ENCODE peak calls at places on chromosomes 12 and 14, in five cellular contexts. One of them, this sample, is unnamed.

GRCh38 chr14:60563113-60563512 is 54.2 kb downstream of the SIX6 start:
- DNase-seq in osteocyte: no peak
- DNase-seq in H9: no peak
- DNase-seq in tibial artery: no peak
- DNase-seq in thoracic aorta: no peak
- DNase-seq in this sample: peak

GRCh38 chr14:100575266-100575995 is 11.8 kb downstream of the BEGAIN start:
- DNase-seq in H9: no peak
- DNase-seq in osteocyte: no peak
- DNase-seq in tibial artery: no peak
- DNase-seq in thoracic aorta: no peak
- DNase-seq in this sample: no peak

GRCh38 chr12:49636979-49637378 is 13.6 kb downstream of the PRPF40B start:
- DNase-seq in thoracic aorta: no peak
- DNase-seq in H9: peak
- DNase-seq in tibial artery: peak
- DNase-seq in osteocyte: peak
- DNase-seq in this sample: peak

GRCh38 chr12:115828151-115828550 is 449.3 kb downstream of the MED13L start:
- DNase-seq in osteocyte: no peak
- DNase-seq in thoracic aorta: no peak
- DNase-seq in H9: no peak
- DNase-seq in tibial artery: no peak
- DNase-seq in this sample: no peak

GRCh38 chr12:130115646-130116045 is 46.6 kb upstream of the FZD10 start:
- DNase-seq in tibial artery: no peak
- DNase-seq in thoracic aorta: no peak
- DNase-seq in H9: no peak
- DNase-seq in osteocyte: no peak
- DNase-seq in this sample: no peak

GRCh38 chr14:105015242-105015641 is 5.6 kb downstream of the CDCA4 start:
- DNase-seq in thoracic aorta: no peak
- DNase-seq in osteocyte: no peak
- DNase-seq in tibial artery: no peak
- DNase-seq in H9: no peak
- DNase-seq in this sample: no peak

GRCh38 chr12:132729541-132730320 is 19.1 kb downstream of the PGAM5 start:
- DNase-seq in H9: no peak
- DNase-seq in tibial artery: no peak
- DNase-seq in osteocyte: no peak
- DNase-seq in thoracic aorta: no peak
- DNase-seq in this sample: peak

GRCh38 chr12:93041416-93041815 is 112.3 kb upstream of the EEA1 start:
- DNase-seq in thoracic aorta: no peak
- DNase-seq in osteocyte: no peak
- DNase-seq in tibial artery: no peak
- DNase-seq in H9: no peak
- DNase-seq in this sample: no peak

GRCh38 chr12:49805409-49805808 is 22.8 kb downstream of the NCKAP5L start:
- DNase-seq in H9: no peak
- DNase-seq in osteocyte: no peak
- DNase-seq in tibial artery: no peak
- DNase-seq in thoracic aorta: no peak
- DNase-seq in this sample: no peak

GRCh38 chr14:74765721-74766120 is 2.6 kb downstream of the YLPM1 start:
- DNase-seq in tibial artery: no peak
- DNase-seq in thoracic aorta: no peak
- DNase-seq in H9: no peak
- DNase-seq in osteocyte: no peak
- DNase-seq in this sample: no peak

GRCh38 chr12:68260153-68260552 is 6.7 kb upstream of the IL22 start:
- DNase-seq in tibial artery: no peak
- DNase-seq in H9: no peak
- DNase-seq in thoracic aorta: no peak
- DNase-seq in osteocyte: no peak
- DNase-seq in this sample: no peak

GRCh38 chr14:56561586-56561985 is 18.0 kb upstream of the TMEM260 start:
- DNase-seq in tibial artery: no peak
- DNase-seq in osteocyte: no peak
- DNase-seq in thoracic aorta: no peak
- DNase-seq in H9: no peak
- DNase-seq in this sample: no peak

GRCh38 chr14:76647699-76648298 is 113.5 kb upstream of the VASH1 start:
- DNase-seq in H9: peak
- DNase-seq in thoracic aorta: no peak
- DNase-seq in osteocyte: no peak
- DNase-seq in tibial artery: no peak
- DNase-seq in this sample: peak

GRCh38 chr12:29241821-29242591 is 92.9 kb downstream of the FAR2 start:
- DNase-seq in thoracic aorta: no peak
- DNase-seq in H9: no peak
- DNase-seq in tibial artery: peak
- DNase-seq in osteocyte: no peak
- DNase-seq in this sample: peak

GRCh38 chr12:118436986-118437385 is 60.6 kb downstream of the SUDS3 start:
- DNase-seq in H9: no peak
- DNase-seq in tibial artery: no peak
- DNase-seq in osteocyte: no peak
- DNase-seq in thoracic aorta: no peak
- DNase-seq in this sample: peak

GRCh38 chr12:41972196-41972994 is 172.3 kb downstream of the GXYLT1 start:
- DNase-seq in tibial artery: no peak
- DNase-seq in thoracic aorta: no peak
- DNase-seq in osteocyte: no peak
- DNase-seq in H9: no peak
- DNase-seq in this sample: no peak

GRCh38 chr12:72790273-72790672 is 518.1 kb downstream of the TRHDE start:
- DNase-seq in H9: no peak
- DNase-seq in thoracic aorta: no peak
- DNase-seq in tibial artery: no peak
- DNase-seq in osteocyte: no peak
- DNase-seq in this sample: peak

GRCh38 chr12:57745485-57745881 is 644 bp downstream of the TSPAN31 start:
- DNase-seq in thoracic aorta: no peak
- DNase-seq in H9: no peak
- DNase-seq in osteocyte: no peak
- DNase-seq in tibial artery: no peak
- DNase-seq in this sample: no peak

GRCh38 chr14:60639677-60640076 is 9.6 kb downstream of the SIX1 start:
- DNase-seq in osteocyte: no peak
- DNase-seq in H9: no peak
- DNase-seq in thoracic aorta: no peak
- DNase-seq in tibial artery: no peak
- DNase-seq in this sample: no peak

GRCh38 chr14:71212093-71212492 is 304.8 kb downstream of the PCNX1 start:
- DNase-seq in tibial artery: no peak
- DNase-seq in thoracic aorta: no peak
- DNase-seq in H9: no peak
- DNase-seq in osteocyte: no peak
- DNase-seq in this sample: no peak

GRCh38 chr12:124779161-124780141 is 84.2 kb downstream of the SCARB1 start:
- DNase-seq in tibial artery: peak
- DNase-seq in osteocyte: no peak
- DNase-seq in thoracic aorta: no peak
- DNase-seq in H9: no peak
- DNase-seq in this sample: no peak

DNA sequence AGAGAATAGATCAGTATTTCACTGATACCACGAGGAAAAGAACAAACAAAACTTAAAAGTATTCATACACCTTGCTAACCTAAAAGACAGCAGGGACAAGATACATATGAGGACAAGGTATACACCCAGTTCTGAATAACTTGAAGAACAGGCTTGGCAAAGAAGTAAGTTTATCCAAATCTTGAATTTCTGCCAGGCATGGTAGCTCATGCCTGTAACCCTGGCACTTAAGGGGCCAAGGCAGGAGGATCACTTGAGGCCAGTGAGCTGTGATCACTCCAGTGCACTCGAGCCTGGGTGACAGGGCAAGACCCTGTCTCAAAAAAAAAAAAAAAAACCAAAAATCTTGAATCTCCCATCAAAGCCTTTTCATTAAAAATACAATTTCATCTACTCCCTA is 25.0 kb downstream of the EIF2S1 start:
- DNase-seq in osteocyte: no peak
- DNase-seq in thoracic aorta: no peak
- DNase-seq in H9: no peak
- DNase-seq in tibial artery: no peak
- DNase-seq in this sample: no peak
- TF ChIP-seq CTCF in osteocyte: no peak
- TF ChIP-seq CTCF in thoracic aorta: no peak
- TF ChIP-seq CTCF in H9: no peak
- TF ChIP-seq CTCF in tibial artery: no peak
- TF ChIP-seq CTCF in this sample: no peak

DNA sequence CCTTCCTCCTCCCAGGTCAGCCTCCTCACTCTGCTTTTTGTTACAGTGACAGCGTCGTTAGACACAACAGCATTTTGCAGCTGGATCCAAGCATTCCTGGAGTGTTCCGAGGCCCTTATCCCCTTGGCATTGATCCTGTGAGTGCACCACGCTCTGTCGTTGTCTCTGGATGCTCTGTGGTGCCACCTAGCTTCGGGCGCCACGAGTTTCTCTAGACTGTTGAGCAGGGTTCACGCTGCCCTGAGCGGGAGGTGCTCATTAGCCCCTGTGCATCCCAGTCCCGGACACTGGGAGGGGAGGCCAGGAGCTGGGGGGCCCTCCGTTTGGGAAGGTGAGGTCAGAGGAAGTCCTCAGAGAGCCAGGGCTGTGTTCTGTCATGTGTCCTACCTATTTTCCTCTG is 17.3 kb upstream of the DNAH10 start:
- DNase-seq in tibial artery: no peak
- DNase-seq in thoracic aorta: no peak
- DNase-seq in osteocyte: no peak
- DNase-seq in H9: peak
- DNase-seq in this sample: no peak
- TF ChIP-seq CTCF in tibial artery: no peak
- TF ChIP-seq CTCF in thoracic aorta: no peak
- TF ChIP-seq CTCF in osteocyte: no peak
- TF ChIP-seq CTCF in H9: peak
- TF ChIP-seq CTCF in this sample: peak

DNA sequence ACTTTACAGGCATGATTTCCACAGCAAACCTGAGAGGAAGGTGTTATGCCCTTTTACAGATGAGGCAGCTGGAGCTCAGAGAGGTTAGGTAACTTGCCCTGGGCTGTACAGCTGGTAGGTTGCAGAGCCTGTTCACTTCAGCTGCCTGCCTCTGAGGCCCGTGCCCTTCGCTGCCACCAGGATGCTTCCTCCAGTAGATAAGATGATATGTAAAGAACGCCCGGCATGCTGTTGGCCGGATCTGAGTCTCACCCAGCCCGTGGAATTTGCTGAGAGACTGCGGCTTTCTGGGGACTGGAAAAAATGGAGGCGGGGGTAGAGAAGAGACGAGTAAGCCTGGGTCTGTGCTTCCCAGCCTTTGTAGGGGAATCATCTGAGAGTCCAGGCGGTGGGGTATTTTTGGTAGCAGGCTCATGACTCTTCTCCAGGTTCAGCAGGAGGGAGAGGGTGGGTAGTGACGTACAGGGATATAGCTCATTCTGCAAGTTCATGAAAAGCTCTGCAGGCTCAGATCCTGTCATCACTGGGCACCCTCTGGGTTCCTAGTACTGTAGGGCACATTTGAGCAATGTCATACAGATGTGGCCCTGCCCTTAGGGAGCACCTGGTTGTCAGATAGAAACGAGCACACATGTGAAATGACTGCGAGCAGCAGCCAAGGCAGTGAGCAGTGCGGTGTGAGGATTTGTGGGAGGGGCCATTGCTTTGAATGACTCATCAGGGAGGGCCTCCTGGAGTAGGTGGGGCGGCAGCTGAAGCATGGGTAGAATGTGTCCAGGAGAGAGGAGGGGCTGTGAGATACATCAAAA is 159.4 kb downstream of the TSPAN9 start:
- DNase-seq in thoracic aorta: no peak
- DNase-seq in tibial artery: no peak
- DNase-seq in H9: peak
- DNase-seq in osteocyte: no peak
- DNase-seq in this sample: peak
- TF ChIP-seq CTCF in thoracic aorta: no peak
- TF ChIP-seq CTCF in tibial artery: no peak
- TF ChIP-seq CTCF in H9: no peak
- TF ChIP-seq CTCF in osteocyte: no peak
- TF ChIP-seq CTCF in this sample: no peak

GRCh38 chr14:33848009-33848408 is 102.9 kb downstream of the EGLN3 start:
- DNase-seq in thoracic aorta: no peak
- DNase-seq in H9: no peak
- DNase-seq in osteocyte: no peak
- DNase-seq in tibial artery: no peak
- DNase-seq in this sample: no peak

GRCh38 chr14:33848706-33849454 is 102.0 kb downstream of the EGLN3 start:
- DNase-seq in H9: peak
- DNase-seq in thoracic aorta: no peak
- DNase-seq in tibial artery: no peak
- DNase-seq in osteocyte: no peak
- DNase-seq in this sample: peak

GRCh38 chr14:33851366-33851765 is 99.5 kb downstream of the EGLN3 start:
- DNase-seq in osteocyte: no peak
- DNase-seq in H9: no peak
- DNase-seq in tibial artery: no peak
- DNase-seq in thoracic aorta: no peak
- DNase-seq in this sample: no peak

GRCh38 chr14:33850826-33851225 is 100.0 kb downstream of the EGLN3 start:
- DNase-seq in thoracic aorta: no peak
- DNase-seq in osteocyte: no peak
- DNase-seq in H9: no peak
- DNase-seq in tibial artery: no peak
- DNase-seq in this sample: no peak

DNA sequence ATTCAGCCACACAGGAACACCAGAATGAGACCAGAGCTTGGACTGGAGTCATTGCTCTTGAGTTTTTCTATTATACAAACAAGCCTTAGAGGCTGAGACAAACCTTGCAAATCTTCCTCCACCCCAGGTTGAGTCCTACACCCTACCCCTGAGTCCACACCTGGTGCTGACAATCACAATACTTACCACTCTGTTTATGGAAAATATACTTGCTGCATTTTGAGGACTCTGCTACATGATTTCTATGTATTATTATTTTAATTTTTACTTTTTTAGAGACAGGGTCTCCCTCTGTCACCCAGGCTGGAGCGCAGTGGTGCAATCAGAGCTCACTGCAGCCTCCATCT is 101.4 kb downstream of the EGLN3 start:
- DNase-seq in thoracic aorta: no peak
- DNase-seq in H9: no peak
- DNase-seq in osteocyte: no peak
- DNase-seq in tibial artery: no peak
- DNase-seq in this sample: no peak
- TF ChIP-seq CTCF in thoracic aorta: no peak
- TF ChIP-seq CTCF in H9: no peak
- TF ChIP-seq CTCF in osteocyte: no peak
- TF ChIP-seq CTCF in tibial artery: no peak
- TF ChIP-seq CTCF in this sample: peak

This sample was measured in HFFc6.